ENCODE peak calls at places on chromosomes 1 and 21, in nine cellular contexts. R, W, V, Z, S, F, I, Y and P are unnamed samples.

GRCh38 chr1:161676958-161677689 is 14.2 kb downstream of the FCGR2B start:
- DNase-seq in R (no peak), W (no peak), V (no peak), Z (no peak), S (no peak), F (no peak), I (no peak), Y (no peak), P (no peak)

GRCh38 chr1:200353232-200353631 is 56.6 kb downstream of the ZNF281 start:
- DNase-seq in R (peak), W (no peak), V (no peak), Z (no peak), S (no peak), F (no peak), I (no peak), Y (no peak), P (no peak)

GRCh38 chr1:100708476-100709062 is 11.0 kb upstream of the VCAM1 start:
- DNase-seq in R (no peak), W (no peak), V (no peak), Z (no peak), S (peak), F (peak), I (no peak), Y (no peak), P (no peak)

GRCh38 chr1:197399691-197400521 is 131.9 kb downstream of the CRB1 start:
- DNase-seq in R (peak), W (no peak), V (no peak), Z (no peak), S (peak), F (peak), I (no peak), Y (peak), P (peak)

GRCh38 chr1:158145173-158145719 is 35.4 kb upstream of the CD1D start:
- DNase-seq in R (peak), W (peak), V (peak), Z (peak), S (peak), F (peak), I (peak), Y (no peak), P (no peak)

GRCh38 chr1:26148887-26149286 is 10.0 kb upstream of the FAM110D start:
- DNase-seq in R (no peak), W (no peak), V (no peak), Z (no peak), S (no peak), F (no peak), I (no peak), Y (no peak), P (no peak)

GRCh38 chr1:2229921-2230700 is 2.0 kb downstream of the SKI start:
- DNase-seq in R (peak), W (no peak), V (no peak), Z (peak), S (peak), F (no peak), I (peak), Y (no peak), P (no peak)

GRCh38 chr21:28943631-28944030 is 49.0 kb downstream of the LTN1 start:
- DNase-seq in R (peak), W (no peak), V (no peak), Z (no peak), S (peak), F (no peak), I (no peak), Y (no peak), P (peak)

GRCh38 chr1:61182049-61182448 is 99.7 kb downstream of the NFIA start:
- DNase-seq in R (peak), W (no peak), V (no peak), Z (no peak), S (peak), F (peak), I (no peak), Y (no peak), P (peak)

GRCh38 chr1:39617488-39618049 is 21.9 kb downstream of the HEYL start:
- DNase-seq in R (no peak), W (no peak), V (no peak), Z (no peak), S (no peak), F (no peak), I (no peak), Y (no peak), P (no peak)

GRCh38 chr1:205518616-205519540 is 14.4 kb downstream of the CDK18 start:
- DNase-seq in R (no peak), W (no peak), V (no peak), Z (peak), S (no peak), F (no peak), I (no peak), Y (no peak), P (no peak)

GRCh38 chr1:203454986-203455471 is 20.6 kb upstream of the PRELP start:
- DNase-seq in R (no peak), W (no peak), V (no peak), Z (no peak), S (no peak), F (no peak), I (no peak), Y (no peak), P (no peak)

GRCh38 chr1:17441265-17441992 is 2.0 kb upstream of the RCC2 start:
- DNase-seq in R (peak), W (peak), V (no peak), Z (no peak), S (peak), F (peak), I (no peak), Y (peak), P (no peak)

GRCh38 chr21:37006243-37006520 is 320 bp upstream of the RIPPLY3 start:
- DNase-seq in R (no peak), W (no peak), V (no peak), Z (no peak), S (no peak), F (no peak), I (no peak), Y (no peak), P (no peak)

GRCh38 chr1:51574796-51575195 is 42.1 kb upstream of the OSBPL9 start:
- DNase-seq in R (no peak), W (no peak), V (no peak), Z (no peak), S (no peak), F (no peak), I (no peak), Y (no peak), P (no peak)

GRCh38 chr1:91591175-91591968 is 90.7 kb downstream of the CDC7 start:
- DNase-seq in R (no peak), W (no peak), V (no peak), Z (no peak), S (no peak), F (no peak), I (no peak), Y (peak), P (no peak)

GRCh38 chr1:33390550-33390949 is 40.3 kb downstream of the PHC2 start:
- DNase-seq in R (peak), W (no peak), V (peak), Z (no peak), S (peak), F (peak), I (no peak), Y (no peak), P (no peak)

GRCh38 chr1:165367375-165367993 is 11.0 kb upstream of the LMX1A start:
- DNase-seq in R (peak), W (peak), V (no peak), Z (peak), S (peak), F (peak), I (peak), Y (peak), P (no peak)

GRCh38 chr1:234553241-234554156 is 56.5 kb downstream of the IRF2BP2 start:
- DNase-seq in R (peak), W (peak), V (peak), Z (no peak), S (peak), F (peak), I (peak), Y (no peak), P (no peak)

GRCh38 chr1:51410568-51411460 is 80.5 kb upstream of the TTC39A start:
- DNase-seq in R (peak), W (no peak), V (peak), Z (no peak), S (peak), F (peak), I (no peak), Y (peak), P (no peak)

GRCh38 chr1:48206371-48206770 is 16.1 kb upstream of the SLC5A9 start:
- DNase-seq in R (no peak), W (no peak), V (no peak), Z (no peak), S (no peak), F (no peak), I (no peak), Y (no peak), P (no peak)

GRCh38 chr1:179369751-179370341 is 4.1 kb downstream of the AXDND1 start:
- DNase-seq in R (peak), W (peak), V (peak), Z (no peak), S (peak), F (peak), I (no peak), Y (peak), P (no peak)

GRCh38 chr1:100400332-100400933 is 48.1 kb downstream of the CDC14A start:
- DNase-seq in R (no peak), W (no peak), V (no peak), Z (no peak), S (peak), F (no peak), I (no peak), Y (peak), P (no peak)

GRCh38 chr1:118649406-118649805 is 338.7 kb downstream of the TBX15 start:
- DNase-seq in R (no peak), W (no peak), V (no peak), Z (no peak), S (no peak), F (no peak), I (no peak), Y (no peak), P (no peak)

GRCh38 chr1:107459204-107459904 is 318.5 kb downstream of the NTNG1 start:
- DNase-seq in R (no peak), W (no peak), V (no peak), Z (no peak), S (no peak), F (no peak), I (no peak), Y (no peak), P (no peak)

GRCh38 chr1:205272541-205272940 is 44.8 kb downstream of the TMCC2 start:
- DNase-seq in R (no peak), W (no peak), V (no peak), Z (no peak), S (no peak), F (no peak), I (no peak), Y (peak), P (no peak)

GRCh38 chr1:182355718-182356098 is 35.9 kb downstream of the GLUL start:
- DNase-seq in R (no peak), W (no peak), V (no peak), Z (no peak), S (no peak), F (no peak), I (no peak), Y (no peak), P (no peak)

GRCh38 chr1:160925652-160926241 is 28.9 kb downstream of the ITLN2 start:
- DNase-seq in R (peak), W (no peak), V (no peak), Z (no peak), S (no peak), F (no peak), I (no peak), Y (no peak), P (no peak)

GRCh38 chr1:117828206-117828605 is 101.2 kb downstream of the GDAP2 start:
- DNase-seq in R (peak), W (peak), V (no peak), Z (peak), S (peak), F (peak), I (no peak), Y (no peak), P (no peak)

GRCh38 chr1:198756470-198756869 is 117.6 kb downstream of the PTPRC start:
- DNase-seq in R (peak), W (no peak), V (no peak), Z (no peak), S (peak), F (peak), I (no peak), Y (no peak), P (no peak)
- TF ChIP-seq CTCF in R (peak), W (no peak), V (no peak), Z (no peak), S (peak), F (peak), I (peak), Y (peak), P (no peak)

GRCh38 chr1:226261818-226262217 is 38.4 kb downstream of the MIXL1 start:
- DNase-seq in R (no peak), W (no peak), V (no peak), Z (no peak), S (no peak), F (no peak), I (no peak), Y (no peak), P (no peak)
- H3K4me3 ChIP-seq in R (no peak), W (no peak), V (no peak), Z (no peak), S (no peak), F (no peak), I (no peak), Y (no peak), P (no peak)

GRCh38 chr1:246513619-246514343 is 6.7 kb upstream of the SMYD3 start:
- DNase-seq in R (no peak), W (no peak), V (no peak), Z (no peak), S (no peak), F (no peak), I (no peak), Y (no peak), P (no peak)
- TF ChIP-seq CTCF in R (no peak), W (no peak), V (no peak), Z (no peak), S (no peak), F (no peak), I (no peak), Y (no peak), P (no peak)

GRCh38 chr1:16387201-16388185 is 20.5 kb downstream of the SZRD1 start:
- DNase-seq in R (no peak), W (no peak), V (no peak), Z (no peak), S (peak), F (peak), I (no peak), Y (no peak), P (no peak)
- H3K4me3 ChIP-seq in R (no peak), W (no peak), V (no peak), Z (no peak), S (peak), F (no peak), I (peak), Y (no peak), P (peak)

DNA sequence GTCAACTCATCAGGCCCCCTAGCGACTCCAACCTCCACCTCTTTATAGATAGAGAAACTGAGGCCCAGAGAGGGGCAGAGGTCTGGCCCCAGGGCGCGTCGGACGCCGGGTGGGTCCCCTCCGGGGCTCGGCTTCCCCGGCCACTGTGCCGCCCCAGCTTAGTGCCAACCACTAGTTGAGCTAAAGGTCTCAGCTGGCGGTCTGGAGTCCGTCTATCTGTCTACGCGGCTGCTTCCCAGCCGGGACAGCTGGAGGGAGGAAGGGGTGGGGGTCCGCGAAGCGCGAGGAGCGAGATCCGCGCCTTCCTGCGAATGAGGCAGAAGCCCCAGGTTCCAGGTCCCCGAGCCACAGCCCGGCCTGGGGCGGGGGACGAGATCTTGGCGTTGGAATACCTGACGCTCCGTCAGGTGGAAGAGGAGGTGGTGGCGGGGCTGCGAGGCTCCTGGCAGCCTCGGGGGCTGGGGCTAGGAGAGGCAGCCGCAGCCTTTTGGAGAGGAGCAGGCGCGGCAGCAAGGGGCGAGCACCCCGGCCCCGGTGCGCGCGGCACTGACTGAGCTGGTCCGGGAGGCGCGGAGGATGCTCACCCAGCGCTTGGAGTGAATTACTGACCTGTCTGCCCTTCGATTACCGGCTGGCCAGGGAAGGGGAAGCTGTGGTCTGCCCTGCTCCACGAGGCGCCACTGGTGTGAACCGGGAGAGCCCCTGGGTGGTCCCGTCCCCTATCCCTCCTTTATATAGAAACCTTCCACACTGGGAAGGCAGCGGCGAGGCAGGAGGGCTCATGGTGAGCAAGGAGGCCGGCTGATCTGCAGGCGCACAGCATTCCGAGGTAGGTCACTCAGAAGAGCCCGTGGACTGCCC is 948 bp downstream of the PODN start:
- DNase-seq in R (no peak), W (no peak), V (no peak), Z (no peak), S (no peak), F (no peak), I (no peak), Y (peak), P (no peak)
- TF ChIP-seq CTCF in R (no peak), W (peak), V (no peak), Z (no peak), S (no peak), F (no peak), I (no peak), Y (peak), P (peak)